ENCODE peak calls at places on chromosome 19, in five cellular contexts. R, L, K, V and C are unnamed samples. For H3K27me3, the result is how much of the 10 kb centered on the place peaks cover.

GRCh38 chr19:45769821-45770191 is 754 bp upstream of the SIX5 start:
- DNase-seq in R (peak), L (no peak), V (peak), K (peak), C (peak)

GRCh38 chr19:15422311-15423075 is 3.7 kb upstream of the AKAP8L start:
- DNase-seq in R (no peak), L (no peak), K (no peak), V (no peak), C (no peak)

GRCh38 chr19:58395220-58395978 is at the start of gene RNF225:
- DNase-seq in L (peak), K (no peak), R (no peak), V (no peak), C (no peak)

GRCh38 chr19:45816236-45817009 is 1.3 kb upstream of the RSPH6A start:
- DNase-seq in K (no peak), R (no peak), L (no peak), V (no peak), C (no peak)

GRCh38 chr19:28242317-28242927 is 970.5 kb downstream of the UQCRFS1 start:
- DNase-seq in R (peak), L (no peak), K (no peak), V (no peak), C (peak)

GRCh38 chr19:38634757-38635482 is 12.5 kb upstream of the ACTN4 start:
- DNase-seq in V (peak), K (peak), R (peak), L (peak), C (peak)

GRCh38 chr19:51422053-51422448 is 4.6 kb upstream of the SIGLEC10 start:
- DNase-seq in V (peak), R (peak), L (peak), K (peak), C (peak)

GRCh38 chr19:45492627-45493470 is 4.0 kb downstream of the RTN2 start:
- DNase-seq in L (peak), K (peak), V (no peak), R (no peak), C (peak)

GRCh38 chr19:40335855-40336700 is 12.1 kb downstream of the C19orf47 start:
- DNase-seq in V (no peak), L (no peak), K (no peak), R (no peak), C (no peak)

GRCh38 chr19:9353011-9353410 is 9.8 kb upstream of the ZNF177 start:
- DNase-seq in L (peak), V (no peak), K (no peak), R (no peak), C (no peak)

GRCh38 chr19:35211545-35212230 is 16.9 kb downstream of the FAM187B start:
- DNase-seq in K (no peak), R (peak), L (no peak), V (peak), C (no peak)

GRCh38 chr19:1205114-1206062 is at the start of gene STK11:
- DNase-seq in L (peak), K (peak), V (peak), R (peak), C (peak)

GRCh38 chr19:44603201-44603945 is 10.0 kb upstream of the IGSF23 start:
- DNase-seq in K (peak), R (no peak), L (peak), V (no peak), C (peak)

GRCh38 chr19:51338563-51339312 is 3.2 kb downstream of the VSIG10L start:
- DNase-seq in L (peak), K (peak), V (peak), R (no peak), C (peak)

GRCh38 chr19:40542197-40542859 is 34.3 kb upstream of the SHKBP1 start:
- DNase-seq in K (peak), L (no peak), R (no peak), V (no peak), C (no peak)

GRCh38 chr19:19860756-19861390 is 4.8 kb upstream of the ZNF253 start:
- DNase-seq in V (no peak), R (peak), K (no peak), L (no peak), C (no peak)

DNA sequence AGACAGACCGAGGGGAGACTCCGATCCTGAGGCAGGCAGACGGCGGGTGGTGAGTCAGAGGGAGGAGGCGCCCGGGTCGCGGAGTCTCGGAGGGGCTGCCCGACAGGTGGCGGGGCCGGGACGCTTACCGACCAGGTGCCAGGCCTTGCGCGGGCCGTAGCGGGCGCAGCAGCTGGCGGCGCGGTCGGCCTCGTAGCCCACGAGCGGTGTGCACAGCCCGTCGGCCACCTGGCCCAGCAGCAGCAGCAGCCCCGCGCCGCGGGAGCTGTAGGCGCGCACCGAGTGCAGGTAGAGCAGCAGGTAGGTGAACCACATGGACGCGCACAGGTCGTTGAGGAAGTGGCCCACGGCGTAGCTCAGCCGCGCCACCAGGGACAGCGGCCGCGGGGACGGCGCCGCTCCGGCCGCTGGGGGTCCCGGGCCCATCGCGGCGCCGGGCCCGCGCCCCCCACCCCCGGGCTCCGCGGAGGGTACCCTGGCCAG is 367 bp downstream of the MFSD12 start:
- DNase-seq in V (peak), L (peak), R (peak), K (peak), C (no peak)
- TF ChIP-seq CTCF in V (no peak), L (no peak), R (peak), K (no peak), C (peak)

DNA sequence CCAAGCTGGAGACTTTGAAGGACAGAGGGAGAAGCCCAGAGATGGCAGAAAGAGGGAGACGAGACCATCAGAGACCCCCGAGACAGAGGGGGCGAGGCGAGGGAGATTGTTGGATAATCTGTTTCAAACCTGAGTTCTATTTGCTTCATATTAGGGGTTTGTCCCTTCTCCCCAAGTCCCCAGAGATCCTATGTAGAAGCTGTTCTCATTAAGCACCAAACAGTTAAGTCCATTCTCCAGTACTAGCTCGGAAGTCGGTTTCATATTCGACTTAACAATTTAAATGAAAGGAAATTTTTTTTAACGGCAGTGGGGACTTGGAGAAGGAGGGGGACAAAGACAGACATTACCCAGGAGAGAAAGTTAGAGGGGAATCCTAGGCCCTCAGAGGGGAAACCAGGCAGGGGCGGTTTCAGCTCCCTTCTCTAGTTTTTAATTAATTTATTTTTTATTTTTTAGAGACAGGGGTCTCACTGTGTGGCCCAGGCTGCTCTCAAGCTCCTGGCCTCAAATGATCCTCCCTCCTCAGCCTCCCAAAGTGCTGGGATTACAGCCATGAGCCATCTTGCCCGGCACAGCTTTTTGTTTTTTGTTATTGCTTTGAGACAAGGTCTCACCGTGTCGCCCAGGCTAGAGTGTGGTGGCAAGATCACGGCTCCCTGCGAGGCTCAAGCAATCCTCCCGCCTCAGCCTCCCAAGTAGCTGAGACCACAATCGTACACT is 13.6 kb upstream of the TLE2 start:
- DNase-seq in V (no peak), R (no peak), L (no peak), K (no peak), C (no peak)
- H3K27me3 ChIP-seq in V (under half), R (half or more), L (under half), K (under half), C (under half)

GRCh38 chr19:56671613-56671994 is at the start of gene ZNF835:
- DNase-seq in V (peak), L (no peak), R (no peak), K (no peak), C (peak)
- TF ChIP-seq CTCF in V (no peak), L (no peak), R (no peak), K (no peak), C (no peak)

GRCh38 chr19:13503570-13504235 is 2.6 kb downstream of the CACNA1A start:
- DNase-seq in K (no peak), R (no peak), V (no peak), L (no peak), C (no peak)

GRCh38 chr19:13507053-13507611 is 853 bp upstream of the CACNA1A start:
- DNase-seq in V (no peak), R (no peak), L (no peak), K (peak), C (no peak)

GRCh38 chr19:13505761-13506549 is at the start of gene CACNA1A:
- DNase-seq in L (no peak), V (no peak), K (peak), R (no peak), C (no peak)

GRCh38 chr19:13505164-13505695 is 1.0 kb downstream of the CACNA1A start:
- DNase-seq in K (no peak), R (no peak), V (no peak), L (no peak), C (no peak)

DNA sequence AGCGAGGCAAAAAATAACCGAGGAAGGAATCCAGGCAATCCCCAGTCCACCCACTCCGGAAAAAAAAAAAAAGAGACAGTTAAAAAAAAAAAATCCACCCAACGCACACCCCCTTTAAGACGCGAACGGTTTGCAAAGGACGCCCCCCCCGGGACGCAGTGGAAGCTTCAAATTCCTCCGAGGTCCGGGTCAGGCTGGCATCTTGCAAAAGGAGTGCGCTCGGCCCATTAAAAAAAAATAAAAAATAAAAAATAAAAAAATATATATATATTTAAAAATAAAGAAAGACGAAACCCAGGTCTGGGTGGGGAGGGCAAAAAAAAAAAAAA is 235 bp upstream of the CACNA1A start:
- DNase-seq in R (no peak), L (no peak), V (no peak), K (peak), C (no peak)
- H3K27me3 ChIP-seq in R (half or more), L (half or more), V (half or more), K (under half), C (under half)

DNA sequence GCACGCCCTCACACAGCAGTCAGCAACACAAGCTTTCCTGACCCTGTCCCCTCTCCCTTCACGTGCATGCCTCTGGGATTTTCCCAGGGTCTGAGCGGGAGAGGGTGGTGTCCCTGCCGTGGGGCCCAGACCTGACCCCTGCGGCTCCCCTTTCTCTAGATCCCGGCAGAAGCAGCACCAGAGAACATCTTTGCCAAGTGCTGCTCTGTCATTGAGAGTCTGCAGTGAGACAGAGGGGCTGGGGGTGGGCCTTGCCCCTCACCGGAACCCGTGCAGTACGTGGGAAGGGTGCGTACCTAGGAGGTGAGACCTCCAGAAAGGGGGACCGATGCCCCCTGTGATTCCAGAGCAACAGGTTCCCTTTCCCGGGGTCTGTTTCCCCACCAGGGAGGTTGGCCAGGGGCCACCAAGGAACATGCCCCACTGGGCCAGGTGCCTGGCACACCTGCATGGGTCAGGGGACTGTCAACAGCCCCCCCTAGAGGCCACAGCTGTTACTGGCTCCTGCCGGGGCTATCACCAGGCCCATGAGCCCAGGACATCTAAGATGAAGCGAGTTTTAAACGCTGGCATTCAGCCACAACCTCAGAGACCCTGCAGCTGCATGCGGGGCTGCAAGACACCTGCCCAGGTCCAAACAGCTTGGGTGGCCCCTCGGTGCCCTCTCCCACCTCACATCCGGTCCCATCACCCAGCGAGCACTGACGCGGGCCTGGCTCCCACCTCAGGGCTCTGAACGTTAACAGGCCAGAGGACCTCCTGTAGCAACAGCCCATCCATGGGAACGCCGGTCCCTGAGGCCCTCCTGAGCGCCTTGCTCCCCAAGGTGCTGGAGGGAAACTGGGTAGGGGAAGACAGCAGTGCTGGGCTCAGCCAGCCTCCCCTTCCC is 12.3 kb downstream of the KHSRP start:
- DNase-seq in L (peak), R (peak), K (no peak), V (peak), C (peak)
- TF ChIP-seq CTCF in L (peak), R (peak), K (peak), V (peak), C (peak)

GRCh38 chr19:41994994-41995958 is 1.2 kb upstream of the ATP1A3 start:
- DNase-seq in K (no peak), L (no peak), V (no peak), R (no peak), C (no peak)

GRCh38 chr19:41997121-41997850 is 3.3 kb upstream of the ATP1A3 start:
- DNase-seq in K (peak), R (peak), V (peak), L (peak), C (peak)

GRCh38 chr19:41995959-41996797 is 2.1 kb upstream of the ATP1A3 start:
- DNase-seq in R (no peak), V (no peak), K (no peak), L (no peak), C (no peak)

GRCh38 chr19:41993612-41994483 is at the start of gene ATP1A3:
- DNase-seq in L (peak), R (peak), V (peak), K (peak), C (peak)

DNA sequence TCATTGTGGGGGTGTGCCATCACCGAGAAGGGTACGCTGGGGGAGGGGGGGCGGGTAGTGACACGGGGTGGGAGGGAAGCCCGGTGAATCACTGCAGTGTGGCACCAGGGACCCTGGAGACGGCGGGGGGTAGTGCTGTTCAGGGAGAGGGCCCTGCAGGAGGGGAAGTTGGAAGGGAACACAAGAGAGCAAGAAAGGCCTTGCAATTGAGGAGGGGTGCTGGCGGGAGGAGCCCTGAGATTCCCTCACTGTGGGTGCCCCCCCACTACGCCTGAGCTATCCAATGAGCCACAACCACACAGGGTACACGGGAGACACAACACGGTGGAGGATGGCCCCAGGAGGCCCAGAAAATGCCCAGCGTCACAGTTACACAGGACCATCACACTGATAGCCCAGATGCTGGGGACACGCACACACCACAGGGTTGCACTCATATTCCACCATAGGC is 516 bp upstream of the ATP1A3 start:
- DNase-seq in L (no peak), V (no peak), R (no peak), K (no peak), C (no peak)
- H3K27me3 ChIP-seq in L (under half), V (under half), R (half or more), K (half or more), C (under half)

GRCh38 chr19:2527716-2528115 is 51.8 kb downstream of the GADD45B start:
- DNase-seq in L (no peak), R (no peak), K (no peak), V (no peak), C (no peak)

GRCh38 chr19:2524361-2524839 is 48.5 kb downstream of the GADD45B start:
- DNase-seq in R (no peak), L (no peak), K (no peak), V (no peak), C (no peak)

GRCh38 chr19:2527171-2527570 is 51.2 kb downstream of the GADD45B start:
- DNase-seq in R (no peak), K (no peak), V (no peak), L (no peak), C (no peak)

GRCh38 chr19:2524840-2525723 is 49.2 kb downstream of the GADD45B start:
- DNase-seq in R (no peak), K (peak), L (peak), V (no peak), C (peak)

GRCh38 chr19:2523630-2524311 is 47.8 kb downstream of the GADD45B start:
- DNase-seq in R (no peak), V (no peak), L (no peak), K (peak), C (peak)
- TF ChIP-seq CTCF in R (no peak), V (no peak), L (no peak), K (peak), C (peak)

DNA sequence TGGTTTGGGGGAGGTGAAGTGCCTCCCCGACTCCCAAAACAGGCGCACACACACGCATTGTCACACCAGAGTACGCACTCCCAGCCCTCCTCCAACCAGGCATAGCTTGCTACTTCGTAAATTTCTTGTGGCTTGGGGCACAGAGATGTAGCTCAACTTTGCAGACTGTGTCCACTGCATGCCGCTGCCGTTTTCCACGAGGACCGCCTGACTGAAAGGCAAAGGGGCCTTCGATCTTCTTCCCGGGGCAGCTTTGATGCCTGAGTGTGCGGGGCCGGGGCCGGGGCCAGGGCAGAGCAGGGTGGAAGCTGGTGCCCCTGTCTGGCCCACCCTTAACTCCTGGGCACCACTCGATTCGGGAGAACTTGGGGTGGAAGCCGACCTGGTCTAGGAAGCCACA is 5.7 kb upstream of the TSHZ3 start:
- DNase-seq in V (no peak), R (no peak), K (no peak), L (no peak), C (no peak)
- H3K27me3 ChIP-seq in V (half or more), R (under half), K (under half), L (under half), C (under half)

DNA sequence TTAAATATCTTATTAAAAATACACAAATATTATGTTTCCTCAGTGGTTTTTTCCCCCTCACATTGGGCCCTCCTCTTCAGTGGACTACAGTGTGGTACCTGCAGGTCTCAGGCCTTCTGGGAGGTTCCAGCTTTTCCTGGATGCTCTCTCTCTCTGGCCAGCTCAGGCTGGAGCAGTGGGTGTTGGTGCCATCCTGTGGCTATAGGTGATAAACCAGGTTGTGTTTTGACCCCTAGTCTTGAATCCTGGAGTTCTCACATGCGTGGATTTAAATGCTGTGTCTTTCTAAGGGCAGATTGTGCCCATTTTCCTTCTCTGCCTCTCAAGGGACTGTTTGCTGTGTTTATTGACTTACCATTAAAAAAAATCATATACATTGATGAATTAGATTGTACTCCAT is 41.2 kb upstream of the ZNF527 start:
- DNase-seq in V (no peak), R (no peak), L (peak), K (no peak), C (no peak)
- TF ChIP-seq CTCF in V (no peak), R (no peak), L (no peak), K (peak), C (peak)